ENCODE peak calls at places on chromosomes 16 and 17, in eight cellular contexts. V is colonic mucosa, Q is PC-3, Z is adrenal gland, H is pancreas, X is IMR-90, I is left ventricle myocardium inferior, A is left lung. F is an unnamed sample.

GRCh38 chr17:32240745-32241144 is 24.9 kb upstream of the RHBDL3 start:
- DNase-seq in V (no peak), Q (no peak), Z (peak; percentile 72), H (no peak), X (no peak), I (peak; percentile 62), A (no peak), F (no peak)

GRCh38 chr17:17084941-17085340 is 42.7 kb downstream of the MPRIP start:
- DNase-seq in V (no peak), Q (no peak), Z (no peak), H (peak; percentile 6), X (no peak), I (no peak), A (no peak), F (no peak)

GRCh38 chr17:56779898-56780777 is 53.6 kb downstream of the C17orf67 start:
- DNase-seq in V (peak; percentile 79), Q (peak; percentile 95), Z (peak; percentile 71), H (peak; percentile 71), X (peak; percentile 66), I (peak; percentile 78), A (peak; percentile 84), F (peak; percentile 83)

GRCh38 chr16:88002211-88002610 is 51.0 kb downstream of the BANP start:
- DNase-seq in V (no peak), Q (no peak), Z (no peak), H (no peak), X (no peak), I (no peak), A (no peak), F (no peak)

GRCh38 chr16:1492082-1492922 is 858 bp upstream of the TELO2 start:
- DNase-seq in V (no peak), Q (no peak), Z (no peak), H (peak; percentile 26), X (no peak), I (no peak), A (no peak), F (no peak)

GRCh38 chr16:27779719-27780161 is 229.8 kb downstream of the KATNIP start:
- DNase-seq in V (no peak), Q (no peak), Z (peak; percentile 4), H (no peak), X (peak; percentile 46), I (no peak), A (peak; percentile 60), F (no peak)

GRCh38 chr16:10504404-10504885 is 76.0 kb downstream of the EMP2 start:
- DNase-seq in V (no peak), Q (no peak), Z (no peak), H (no peak), X (no peak), I (no peak), A (no peak), F (no peak)

GRCh38 chr16:51151435-51151950 is 423 bp upstream of the SALL1 start:
- DNase-seq in V (peak; percentile 31), Q (no peak), Z (no peak), H (peak; percentile 40), X (peak; percentile 70), I (no peak), A (no peak), F (no peak)

GRCh38 chr17:31825961-31826691 is 32.9 kb downstream of the COPRS start:
- DNase-seq in V (no peak), Q (peak; percentile 50), Z (no peak), H (no peak), X (peak; percentile 34), I (no peak), A (no peak), F (no peak)

GRCh38 chr16:30096105-30096861 is at the start of gene YPEL3:
- DNase-seq in V (peak; percentile 91), Q (peak; percentile 78), Z (peak; percentile 96), H (peak; percentile 96), X (peak; percentile 86), I (peak; percentile 95), A (peak; percentile 93), F (peak; percentile 93)

GRCh38 chr17:76899414-76899813 is 31.2 kb downstream of the MGAT5B start:
- DNase-seq in V (no peak), Q (no peak), Z (no peak), H (no peak), X (no peak), I (no peak), A (no peak), F (no peak)

GRCh38 chr17:32235588-32235987 is 30.0 kb upstream of the RHBDL3 start:
- DNase-seq in V (no peak), Q (no peak), Z (no peak), H (no peak), X (no peak), I (no peak), A (no peak), F (no peak)

GRCh38 chr17:13576661-13577526 is 24.8 kb downstream of the HS3ST3A1 start:
- DNase-seq in V (no peak), Q (peak; percentile 50), Z (no peak), H (no peak), X (no peak), I (no peak), A (no peak), F (no peak)

GRCh38 chr16:10817963-10818941 is at the start of gene TVP23A:
- DNase-seq in V (no peak), Q (no peak), Z (no peak), H (no peak), X (no peak), I (no peak), A (no peak), F (no peak)

GRCh38 chr17:63249256-63250006 is 196.7 kb downstream of the CYB561 start:
- DNase-seq in V (no peak), Q (no peak), Z (no peak), H (no peak), X (peak; percentile 42), I (no peak), A (no peak), F (no peak)

GRCh38 chr17:29709861-29710849 is 87.4 kb upstream of the CORO6 start:
- DNase-seq in V (no peak), Q (no peak), Z (no peak), H (no peak), X (peak; percentile 52), I (no peak), A (no peak), F (no peak)

GRCh38 chr16:47886631-47887415 is 269.0 kb downstream of the ABCC12 start:
- DNase-seq in V (no peak), Q (no peak), Z (no peak), H (no peak), X (no peak), I (no peak), A (no peak), F (no peak)

GRCh38 chr16:28543072-28543471 is 4.3 kb upstream of the NUPR1 start:
- DNase-seq in V (peak; percentile 89), Q (no peak), Z (peak; percentile 51), H (no peak), X (no peak), I (no peak), A (peak; percentile 71), F (no peak)

GRCh38 chr16:29318037-29318436 is 88.5 kb downstream of the NPIPB11 start:
- DNase-seq in V (no peak), Q (no peak), Z (no peak), H (no peak), X (no peak), I (no peak), A (no peak), F (no peak)

GRCh38 chr16:75226550-75227360 is 8.0 kb downstream of the CTRB1 start:
- DNase-seq in V (peak; percentile 18), Q (no peak), Z (no peak), H (peak; percentile 90), X (no peak), I (no peak), A (no peak), F (no peak)

GRCh38 chr16:78704421-78704820 is 605.0 kb downstream of the WWOX start:
- DNase-seq in V (no peak), Q (no peak), Z (no peak), H (no peak), X (no peak), I (no peak), A (no peak), F (no peak)
- H3K36me3 ChIP-seq in V (no peaks in the 10 kb centered on the region), Q (no peaks in the 10 kb centered on the region), Z (no peaks in the 10 kb centered on the region), H (no peaks in the 10 kb centered on the region), X (no peaks in the 10 kb centered on the region), I (no peaks in the 10 kb centered on the region), A (no peaks in the 10 kb centered on the region), F (no peaks in the 10 kb centered on the region)

DNA sequence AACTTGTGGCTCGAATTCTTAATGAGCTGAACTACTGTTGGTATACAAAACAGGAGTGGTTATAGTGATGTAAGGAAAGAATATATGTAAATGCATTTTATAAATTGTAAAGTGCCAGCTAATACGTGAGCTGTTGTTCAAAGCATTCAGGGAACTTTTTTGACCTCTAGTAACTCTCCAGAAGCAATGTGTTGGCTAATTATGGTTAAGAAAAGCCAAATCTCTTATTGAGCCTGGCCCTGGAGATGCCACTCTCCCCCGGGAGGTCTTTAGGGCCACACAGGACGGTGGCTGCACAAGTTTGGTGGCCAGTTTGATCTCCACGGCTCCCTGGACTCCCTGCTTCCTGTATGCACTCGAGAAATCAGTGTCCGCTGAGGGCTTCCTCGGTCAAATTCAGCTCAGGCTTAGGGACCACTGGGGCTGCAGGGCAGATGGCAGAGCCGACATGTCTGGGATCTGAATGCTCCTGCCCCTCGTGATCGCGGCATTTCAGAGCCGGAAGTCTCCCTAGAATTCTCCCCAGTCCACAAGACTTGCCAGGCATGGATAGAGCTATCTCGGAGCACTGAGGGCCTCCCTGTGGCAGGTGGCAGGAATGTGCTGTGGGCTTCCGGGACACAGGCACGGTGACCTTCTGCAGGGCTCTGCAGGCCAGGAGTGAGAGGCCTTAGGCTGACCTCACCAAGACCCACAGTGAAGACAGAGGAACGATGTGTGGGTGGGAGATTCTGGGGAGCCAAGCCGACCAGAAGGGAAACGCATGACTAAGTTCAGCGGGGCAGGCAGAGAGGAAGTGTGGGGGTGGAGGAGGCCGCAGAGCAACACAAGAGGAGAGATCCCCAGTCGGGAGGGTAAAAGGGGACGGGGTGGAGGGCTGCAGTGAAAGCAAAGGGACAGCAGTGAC is 18.6 kb upstream of the PITPNM3 start:
- DNase-seq in V (no peak), Q (no peak), Z (peak; percentile 60), H (no peak), X (peak; percentile 73), I (peak; percentile 41), A (peak; percentile 73), F (peak; percentile 16)
- TF ChIP-seq CTCF in V (no peak), Q (no peak), Z (no peak), H (no peak), X (no peak), I (peak; percentile 30), A (no peak), F (no peak)

GRCh38 chr17:2049333-2050245 is 5.3 kb upstream of the HIC1 start:
- DNase-seq in V (peak; percentile 90), Q (peak; percentile 61), Z (peak; percentile 89), H (peak; percentile 94), X (peak; percentile 77), I (peak; percentile 90), A (peak; percentile 88), F (peak; percentile 86)
- H3K27ac ChIP-seq in V (peak overlapping the region; percentile 36), Q (no peak overlapping the region), Z (peak overlapping the region; percentile 67), H (no peak overlapping the region), X (peak overlapping the region; percentile 38), I (peak overlapping the region; percentile 56), A (peak overlapping the region; percentile 73), F (peak overlapping the region; percentile 52)

DNA sequence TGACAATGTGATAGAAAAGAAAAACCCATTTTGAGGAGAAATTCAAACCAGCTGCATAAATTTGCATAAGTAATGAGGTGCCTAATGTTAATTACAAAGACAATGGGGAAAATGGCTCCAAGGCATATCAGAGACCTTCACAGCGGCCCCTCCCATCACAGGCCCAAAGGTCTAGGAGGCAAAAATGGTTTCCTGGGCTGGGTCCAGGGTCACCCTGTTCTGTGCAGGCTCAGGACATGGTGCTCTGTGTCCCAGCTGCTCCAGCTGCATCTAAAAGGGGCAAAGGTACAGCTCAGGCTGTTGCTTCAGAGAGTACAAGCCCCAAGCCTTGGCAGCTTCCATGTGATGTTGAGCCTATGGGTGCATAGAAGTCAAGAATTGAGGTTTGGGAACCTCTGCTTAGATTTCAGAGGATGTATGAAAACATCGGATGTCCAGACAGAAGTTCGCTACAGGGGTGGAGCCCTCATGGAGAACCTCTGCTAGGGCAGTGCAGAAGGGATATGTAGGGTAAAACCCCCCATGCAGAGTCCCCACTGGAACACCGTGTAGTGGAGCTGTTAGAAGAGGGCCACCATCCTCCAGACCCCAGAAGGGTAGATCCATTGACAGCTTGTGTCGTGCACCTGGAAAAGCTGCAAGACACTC is 40.6 kb downstream of the IKZF3 start:
- DNase-seq in V (no peak), Q (no peak), Z (no peak), H (no peak), X (no peak), I (no peak), A (no peak), F (no peak)
- H3K36me3 ChIP-seq in V (no peaks in the 10 kb centered on the region), Q (no peaks in the 10 kb centered on the region), Z (no peaks in the 10 kb centered on the region), H (no peaks in the 10 kb centered on the region), X (no peaks in the 10 kb centered on the region), I (no peaks in the 10 kb centered on the region), A (no peaks in the 10 kb centered on the region), F (peaks cover 58% of the 10 kb centered on the region)

F was measured in CD8-positive, alpha-beta T cell.